ENCODE peak calls at places on chromosome 17, in five cellular contexts. D is H7; Q is BJ; Z is left colon; P is stimulated activated CD8-positive, alpha-beta memory T cell treated with anti-CD3 and anti-CD28 coated beads, Interleukin-4, amount 100 ng/mL, for 24 hours. O is an unnamed sample.

GRCh38 chr17:7839890-7840260 is 5.9 kb downstream of the KDM6B start:
- DNase-seq in D (peak), Q (no peak), Z (no peak), P (no peak), O (no peak)

GRCh38 chr17:63695889-63696288 is 4.0 kb downstream of the LIMD2 start:
- DNase-seq in D (no peak), Q (no peak), Z (no peak), P (no peak), O (no peak)

GRCh38 chr17:16911141-16911937 is 60.6 kb downstream of the TNFRSF13B start:
- DNase-seq in D (no peak), Q (no peak), Z (no peak), P (no peak), O (no peak)

GRCh38 chr17:73170921-73171320 is 6.1 kb downstream of the SSTR2 start:
- DNase-seq in D (no peak), Q (no peak), Z (no peak), P (no peak), O (no peak)

GRCh38 chr17:66468241-66469087 is 166.1 kb downstream of the PRKCA start:
- DNase-seq in D (no peak), Q (no peak), Z (no peak), P (no peak), O (no peak)

GRCh38 chr17:42760652-42761581 is at the start of gene RAMP2:
- DNase-seq in D (peak), Q (no peak), Z (no peak), P (no peak), O (no peak)

GRCh38 chr17:79792984-79793923 is 3.6 kb downstream of the CBX8 start:
- DNase-seq in D (peak), Q (peak), Z (no peak), P (no peak), O (no peak)

GRCh38 chr17:28327031-28327607 is 8.1 kb downstream of the TMEM97 start:
- DNase-seq in D (no peak), Q (no peak), Z (no peak), P (no peak), O (no peak)

GRCh38 chr17:42843358-42843934 is 934 bp upstream of the AOC2 start:
- DNase-seq in D (peak), Q (no peak), Z (no peak), P (no peak), O (no peak)

GRCh38 chr17:42270175-42270545 is 6.0 kb downstream of the STAT5B start:
- DNase-seq in D (no peak), Q (no peak), Z (no peak), P (no peak), O (no peak)

GRCh38 chr17:78132086-78132676 is 1.6 kb downstream of the TMC8 start:
- DNase-seq in D (peak), Q (no peak), Z (peak), P (peak), O (no peak)

GRCh38 chr17:66044083-66044482 is 147.8 kb downstream of the CEP112 start:
- DNase-seq in D (no peak), Q (no peak), Z (no peak), P (no peak), O (no peak)

GRCh38 chr17:57542518-57542917 is 202.6 kb downstream of the CCDC182 start:
- DNase-seq in D (no peak), Q (no peak), Z (no peak), P (no peak), O (no peak)

GRCh38 chr17:69043098-69043497 is 17.6 kb downstream of the ABCA9 start:
- DNase-seq in D (no peak), Q (no peak), Z (no peak), P (no peak), O (no peak)

GRCh38 chr17:42017866-42018200 is 594 bp upstream of the DNAJC7 start:
- DNase-seq in D (peak), Q (no peak), Z (no peak), P (no peak), O (no peak)

GRCh38 chr17:43768382-43768781 is 9.8 kb upstream of the SOST start:
- DNase-seq in D (no peak), Q (no peak), Z (peak), P (no peak), O (no peak)

GRCh38 chr17:57892820-57893595 is 43.2 kb upstream of the MRPS23 start:
- DNase-seq in D (peak), Q (peak), Z (peak), P (no peak), O (peak)

GRCh38 chr17:48526986-48527741 is 3.6 kb downstream of the HOXB1 start:
- DNase-seq in D (peak), Q (no peak), Z (no peak), P (no peak), O (no peak)

GRCh38 chr17:79370126-79370525 is 240.7 kb downstream of the RBFOX3 start:
- DNase-seq in D (no peak), Q (no peak), Z (no peak), P (no peak), O (no peak)

GRCh38 chr17:80942360-80943345 is 49.0 kb upstream of the CHMP6 start:
- DNase-seq in D (no peak), Q (peak), Z (peak), P (no peak), O (no peak)

GRCh38 chr17:10205549-10206185 is 7.3 kb upstream of the GAS7 start:
- DNase-seq in D (no peak), Q (no peak), Z (no peak), P (no peak), O (no peak)

GRCh38 chr17:50531428-50532025 is 1.0 kb upstream of the EPN3 start:
- DNase-seq in D (no peak), Q (no peak), Z (no peak), P (no peak), O (no peak)